ENCODE peak calls at places on chromosomes 2 and 18, in nine cellular contexts. One of them, this sample, is unnamed.

GRCh38 chr2:199488772-199489400 is 31.1 kb upstream of the SATB2 start:
- DNase-seq in skeletal muscle cell: peak; percentile 9
- DNase-seq in astrocyte of the spinal cord: peak; percentile 56
- DNase-seq in activated T-helper 1 cell treated with Interleukin-2 at 50 U/mL for 16 hours: no peak
- DNase-seq in neuronal stem cell: peak; percentile 57
- DNase-seq in Right ventricle myocardium superior: no peak
- DNase-seq in nucleus accumbens: peak; percentile 19
- DNase-seq in kidney: no peak
- DNase-seq in stimulated activated CD4-positive, alpha-beta T cell treated with anti-CD3 and anti-CD28 coated beads, Interleukin-2, amount 100 ng/mL, for 24 hours: peak; percentile 56
- DNase-seq in this sample: no peak

GRCh38 chr2:119283873-119284331 is 60.3 kb downstream of the STEAP3 start:
- DNase-seq in astrocyte of the spinal cord: peak; percentile 84
- DNase-seq in neuronal stem cell: no peak
- DNase-seq in activated T-helper 1 cell treated with Interleukin-2 at 50 U/mL for 16 hours: no peak
- DNase-seq in stimulated activated CD4-positive, alpha-beta T cell treated with anti-CD3 and anti-CD28 coated beads, Interleukin-2, amount 100 ng/mL, for 24 hours: no peak
- DNase-seq in kidney: peak; percentile 87
- DNase-seq in skeletal muscle cell: peak; percentile 73
- DNase-seq in Right ventricle myocardium superior: peak; percentile 73
- DNase-seq in nucleus accumbens: peak; percentile 36
- DNase-seq in this sample: peak; percentile 77

GRCh38 chr2:113263546-113263945 is 15.2 kb downstream of the PAX8 start:
- DNase-seq in skeletal muscle cell: no peak
- DNase-seq in kidney: no peak
- DNase-seq in astrocyte of the spinal cord: no peak
- DNase-seq in neuronal stem cell: no peak
- DNase-seq in stimulated activated CD4-positive, alpha-beta T cell treated with anti-CD3 and anti-CD28 coated beads, Interleukin-2, amount 100 ng/mL, for 24 hours: no peak
- DNase-seq in nucleus accumbens: no peak
- DNase-seq in Right ventricle myocardium superior: no peak
- DNase-seq in activated T-helper 1 cell treated with Interleukin-2 at 50 U/mL for 16 hours: no peak
- DNase-seq in this sample: no peak

GRCh38 chr2:61670591-61671503 is 132.7 kb upstream of the XPO1 start:
- DNase-seq in skeletal muscle cell: no peak
- DNase-seq in neuronal stem cell: no peak
- DNase-seq in Right ventricle myocardium superior: peak; percentile 66
- DNase-seq in activated T-helper 1 cell treated with Interleukin-2 at 50 U/mL for 16 hours: no peak
- DNase-seq in nucleus accumbens: peak; percentile 7
- DNase-seq in kidney: no peak
- DNase-seq in astrocyte of the spinal cord: peak; percentile 45
- DNase-seq in stimulated activated CD4-positive, alpha-beta T cell treated with anti-CD3 and anti-CD28 coated beads, Interleukin-2, amount 100 ng/mL, for 24 hours: no peak
- DNase-seq in this sample: no peak

GRCh38 chr2:235066895-235067294 is 115.1 kb downstream of the SH3BP4 start:
- DNase-seq in neuronal stem cell: peak; percentile 65
- DNase-seq in Right ventricle myocardium superior: no peak
- DNase-seq in kidney: no peak
- DNase-seq in stimulated activated CD4-positive, alpha-beta T cell treated with anti-CD3 and anti-CD28 coated beads, Interleukin-2, amount 100 ng/mL, for 24 hours: no peak
- DNase-seq in astrocyte of the spinal cord: no peak
- DNase-seq in skeletal muscle cell: no peak
- DNase-seq in nucleus accumbens: no peak
- DNase-seq in activated T-helper 1 cell treated with Interleukin-2 at 50 U/mL for 16 hours: no peak
- DNase-seq in this sample: no peak

GRCh38 chr2:150325656-150326055 is 161.8 kb downstream of the RND3 start:
- DNase-seq in activated T-helper 1 cell treated with Interleukin-2 at 50 U/mL for 16 hours: no peak
- DNase-seq in kidney: no peak
- DNase-seq in skeletal muscle cell: no peak
- DNase-seq in Right ventricle myocardium superior: no peak
- DNase-seq in stimulated activated CD4-positive, alpha-beta T cell treated with anti-CD3 and anti-CD28 coated beads, Interleukin-2, amount 100 ng/mL, for 24 hours: no peak
- DNase-seq in nucleus accumbens: no peak
- DNase-seq in neuronal stem cell: no peak
- DNase-seq in astrocyte of the spinal cord: no peak
- DNase-seq in this sample: no peak

GRCh38 chr2:14634885-14635871 is 2.7 kb downstream of the LRATD1 start:
- DNase-seq in activated T-helper 1 cell treated with Interleukin-2 at 50 U/mL for 16 hours: no peak
- DNase-seq in neuronal stem cell: peak; percentile 46
- DNase-seq in astrocyte of the spinal cord: peak; percentile 75
- DNase-seq in nucleus accumbens: peak; percentile 76
- DNase-seq in skeletal muscle cell: no peak
- DNase-seq in stimulated activated CD4-positive, alpha-beta T cell treated with anti-CD3 and anti-CD28 coated beads, Interleukin-2, amount 100 ng/mL, for 24 hours: no peak
- DNase-seq in Right ventricle myocardium superior: peak; percentile 72
- DNase-seq in kidney: peak; percentile 92
- DNase-seq in this sample: peak; percentile 77

GRCh38 chr2:192381082-192381481 is 186.3 kb upstream of the TMEFF2 start:
- DNase-seq in neuronal stem cell: no peak
- DNase-seq in nucleus accumbens: no peak
- DNase-seq in kidney: no peak
- DNase-seq in astrocyte of the spinal cord: no peak
- DNase-seq in skeletal muscle cell: no peak
- DNase-seq in activated T-helper 1 cell treated with Interleukin-2 at 50 U/mL for 16 hours: no peak
- DNase-seq in stimulated activated CD4-positive, alpha-beta T cell treated with anti-CD3 and anti-CD28 coated beads, Interleukin-2, amount 100 ng/mL, for 24 hours: no peak
- DNase-seq in Right ventricle myocardium superior: no peak
- DNase-seq in this sample: no peak

GRCh38 chr18:35127201-35127600 is 86.0 kb downstream of the MAPRE2 start:
- DNase-seq in skeletal muscle cell: no peak
- DNase-seq in stimulated activated CD4-positive, alpha-beta T cell treated with anti-CD3 and anti-CD28 coated beads, Interleukin-2, amount 100 ng/mL, for 24 hours: no peak
- DNase-seq in neuronal stem cell: no peak
- DNase-seq in astrocyte of the spinal cord: no peak
- DNase-seq in Right ventricle myocardium superior: no peak
- DNase-seq in nucleus accumbens: no peak
- DNase-seq in activated T-helper 1 cell treated with Interleukin-2 at 50 U/mL for 16 hours: no peak
- DNase-seq in kidney: no peak
- DNase-seq in this sample: no peak

GRCh38 chr2:16653799-16654198 is 11.8 kb downstream of the CYRIA start:
- DNase-seq in neuronal stem cell: no peak
- DNase-seq in Right ventricle myocardium superior: no peak
- DNase-seq in stimulated activated CD4-positive, alpha-beta T cell treated with anti-CD3 and anti-CD28 coated beads, Interleukin-2, amount 100 ng/mL, for 24 hours: no peak
- DNase-seq in activated T-helper 1 cell treated with Interleukin-2 at 50 U/mL for 16 hours: no peak
- DNase-seq in astrocyte of the spinal cord: no peak
- DNase-seq in nucleus accumbens: no peak
- DNase-seq in skeletal muscle cell: no peak
- DNase-seq in kidney: no peak
- DNase-seq in this sample: no peak

GRCh38 chr2:120246546-120247300 is 5.9 kb upstream of the RALB start:
- DNase-seq in kidney: no peak
- DNase-seq in activated T-helper 1 cell treated with Interleukin-2 at 50 U/mL for 16 hours: no peak
- DNase-seq in nucleus accumbens: no peak
- DNase-seq in stimulated activated CD4-positive, alpha-beta T cell treated with anti-CD3 and anti-CD28 coated beads, Interleukin-2, amount 100 ng/mL, for 24 hours: no peak
- DNase-seq in Right ventricle myocardium superior: no peak
- DNase-seq in astrocyte of the spinal cord: no peak
- DNase-seq in skeletal muscle cell: no peak
- DNase-seq in neuronal stem cell: no peak
- DNase-seq in this sample: no peak

GRCh38 chr2:71358931-71359671 is 27.5 kb downstream of the ZNF638 start:
- DNase-seq in activated T-helper 1 cell treated with Interleukin-2 at 50 U/mL for 16 hours: no peak
- DNase-seq in kidney: no peak
- DNase-seq in astrocyte of the spinal cord: peak; percentile 59
- DNase-seq in nucleus accumbens: no peak
- DNase-seq in skeletal muscle cell: peak; percentile 33
- DNase-seq in Right ventricle myocardium superior: no peak
- DNase-seq in neuronal stem cell: no peak
- DNase-seq in stimulated activated CD4-positive, alpha-beta T cell treated with anti-CD3 and anti-CD28 coated beads, Interleukin-2, amount 100 ng/mL, for 24 hours: no peak
- DNase-seq in this sample: no peak

GRCh38 chr18:37552296-37552695 is 13.3 kb downstream of the CELF4 start:
- DNase-seq in activated T-helper 1 cell treated with Interleukin-2 at 50 U/mL for 16 hours: no peak
- DNase-seq in Right ventricle myocardium superior: no peak
- DNase-seq in skeletal muscle cell: no peak
- DNase-seq in neuronal stem cell: no peak
- DNase-seq in kidney: no peak
- DNase-seq in astrocyte of the spinal cord: no peak
- DNase-seq in nucleus accumbens: no peak
- DNase-seq in stimulated activated CD4-positive, alpha-beta T cell treated with anti-CD3 and anti-CD28 coated beads, Interleukin-2, amount 100 ng/mL, for 24 hours: no peak
- DNase-seq in this sample: no peak

GRCh38 chr2:43326116-43326825 is 99.9 kb upstream of the ZFP36L2 start:
- DNase-seq in skeletal muscle cell: no peak
- DNase-seq in stimulated activated CD4-positive, alpha-beta T cell treated with anti-CD3 and anti-CD28 coated beads, Interleukin-2, amount 100 ng/mL, for 24 hours: no peak
- DNase-seq in Right ventricle myocardium superior: no peak
- DNase-seq in astrocyte of the spinal cord: no peak
- DNase-seq in neuronal stem cell: no peak
- DNase-seq in nucleus accumbens: no peak
- DNase-seq in kidney: no peak
- DNase-seq in activated T-helper 1 cell treated with Interleukin-2 at 50 U/mL for 16 hours: no peak
- DNase-seq in this sample: no peak

GRCh38 chr2:232365621-232366321 is 12.8 kb upstream of the ALPP start:
- DNase-seq in Right ventricle myocardium superior: no peak
- DNase-seq in skeletal muscle cell: no peak
- DNase-seq in astrocyte of the spinal cord: peak; percentile 19
- DNase-seq in nucleus accumbens: no peak
- DNase-seq in kidney: no peak
- DNase-seq in stimulated activated CD4-positive, alpha-beta T cell treated with anti-CD3 and anti-CD28 coated beads, Interleukin-2, amount 100 ng/mL, for 24 hours: no peak
- DNase-seq in activated T-helper 1 cell treated with Interleukin-2 at 50 U/mL for 16 hours: no peak
- DNase-seq in neuronal stem cell: no peak
- DNase-seq in this sample: no peak

GRCh38 chr2:178109813-178110212 is 2.4 kb upstream of the RBM45 start:
- DNase-seq in skeletal muscle cell: no peak
- DNase-seq in Right ventricle myocardium superior: no peak
- DNase-seq in kidney: no peak
- DNase-seq in astrocyte of the spinal cord: peak; percentile 56
- DNase-seq in nucleus accumbens: no peak
- DNase-seq in activated T-helper 1 cell treated with Interleukin-2 at 50 U/mL for 16 hours: no peak
- DNase-seq in neuronal stem cell: no peak
- DNase-seq in stimulated activated CD4-positive, alpha-beta T cell treated with anti-CD3 and anti-CD28 coated beads, Interleukin-2, amount 100 ng/mL, for 24 hours: no peak
- DNase-seq in this sample: no peak

GRCh38 chr2:94762600-94762999 is 108.6 kb upstream of the TEKT4 start:
- DNase-seq in skeletal muscle cell: no peak
- DNase-seq in astrocyte of the spinal cord: no peak
- DNase-seq in neuronal stem cell: no peak
- DNase-seq in kidney: no peak
- DNase-seq in nucleus accumbens: no peak
- DNase-seq in Right ventricle myocardium superior: no peak
- DNase-seq in stimulated activated CD4-positive, alpha-beta T cell treated with anti-CD3 and anti-CD28 coated beads, Interleukin-2, amount 100 ng/mL, for 24 hours: no peak
- DNase-seq in activated T-helper 1 cell treated with Interleukin-2 at 50 U/mL for 16 hours: no peak
- DNase-seq in this sample: no peak

GRCh38 chr2:152376968-152377367 is 42.0 kb downstream of the FMNL2 start:
- DNase-seq in astrocyte of the spinal cord: no peak
- DNase-seq in activated T-helper 1 cell treated with Interleukin-2 at 50 U/mL for 16 hours: no peak
- DNase-seq in neuronal stem cell: no peak
- DNase-seq in nucleus accumbens: no peak
- DNase-seq in skeletal muscle cell: no peak
- DNase-seq in stimulated activated CD4-positive, alpha-beta T cell treated with anti-CD3 and anti-CD28 coated beads, Interleukin-2, amount 100 ng/mL, for 24 hours: no peak
- DNase-seq in kidney: no peak
- DNase-seq in Right ventricle myocardium superior: no peak
- DNase-seq in this sample: no peak

GRCh38 chr2:75513616-75514170 is 47.0 kb downstream of the EVA1A start:
- DNase-seq in activated T-helper 1 cell treated with Interleukin-2 at 50 U/mL for 16 hours: no peak
- DNase-seq in kidney: no peak
- DNase-seq in neuronal stem cell: no peak
- DNase-seq in Right ventricle myocardium superior: no peak
- DNase-seq in astrocyte of the spinal cord: peak; percentile 35
- DNase-seq in nucleus accumbens: no peak
- DNase-seq in skeletal muscle cell: no peak
- DNase-seq in stimulated activated CD4-positive, alpha-beta T cell treated with anti-CD3 and anti-CD28 coated beads, Interleukin-2, amount 100 ng/mL, for 24 hours: no peak
- DNase-seq in this sample: no peak

GRCh38 chr2:97869722-97870346 is 125.9 kb downstream of the TMEM131 start:
- DNase-seq in Right ventricle myocardium superior: no peak
- DNase-seq in nucleus accumbens: no peak
- DNase-seq in neuronal stem cell: no peak
- DNase-seq in kidney: no peak
- DNase-seq in astrocyte of the spinal cord: no peak
- DNase-seq in skeletal muscle cell: no peak
- DNase-seq in stimulated activated CD4-positive, alpha-beta T cell treated with anti-CD3 and anti-CD28 coated beads, Interleukin-2, amount 100 ng/mL, for 24 hours: no peak
- DNase-seq in activated T-helper 1 cell treated with Interleukin-2 at 50 U/mL for 16 hours: no peak
- DNase-seq in this sample: no peak

GRCh38 chr2:237156131-237156856 is 70.6 kb downstream of the COPS8 start:
- DNase-seq in activated T-helper 1 cell treated with Interleukin-2 at 50 U/mL for 16 hours: no peak
- DNase-seq in kidney: no peak
- DNase-seq in nucleus accumbens: no peak
- DNase-seq in neuronal stem cell: no peak
- DNase-seq in stimulated activated CD4-positive, alpha-beta T cell treated with anti-CD3 and anti-CD28 coated beads, Interleukin-2, amount 100 ng/mL, for 24 hours: peak; percentile 55
- DNase-seq in Right ventricle myocardium superior: peak; percentile 68
- DNase-seq in astrocyte of the spinal cord: peak; percentile 95
- DNase-seq in skeletal muscle cell: peak; percentile 86
- DNase-seq in this sample: no peak

GRCh38 chr2:96867756-96868554 is 1.9 kb downstream of the SEMA4C start:
- DNase-seq in Right ventricle myocardium superior: no peak
- DNase-seq in stimulated activated CD4-positive, alpha-beta T cell treated with anti-CD3 and anti-CD28 coated beads, Interleukin-2, amount 100 ng/mL, for 24 hours: no peak
- DNase-seq in kidney: peak; percentile 77
- DNase-seq in activated T-helper 1 cell treated with Interleukin-2 at 50 U/mL for 16 hours: no peak
- DNase-seq in skeletal muscle cell: no peak
- DNase-seq in astrocyte of the spinal cord: peak; percentile 49
- DNase-seq in neuronal stem cell: no peak
- DNase-seq in nucleus accumbens: no peak
- DNase-seq in this sample: no peak

GRCh38 chr18:33052886-33053285 is 280.1 kb upstream of the KLHL14 start:
- DNase-seq in activated T-helper 1 cell treated with Interleukin-2 at 50 U/mL for 16 hours: no peak
- DNase-seq in skeletal muscle cell: no peak
- DNase-seq in stimulated activated CD4-positive, alpha-beta T cell treated with anti-CD3 and anti-CD28 coated beads, Interleukin-2, amount 100 ng/mL, for 24 hours: no peak
- DNase-seq in kidney: no peak
- DNase-seq in Right ventricle myocardium superior: no peak
- DNase-seq in neuronal stem cell: no peak
- DNase-seq in astrocyte of the spinal cord: no peak
- DNase-seq in nucleus accumbens: no peak
- DNase-seq in this sample: no peak

GRCh38 chr18:58144671-58145285 is 100.8 kb downstream of the NEDD4L start:
- DNase-seq in nucleus accumbens: no peak
- DNase-seq in neuronal stem cell: no peak
- DNase-seq in skeletal muscle cell: no peak
- DNase-seq in astrocyte of the spinal cord: no peak
- DNase-seq in stimulated activated CD4-positive, alpha-beta T cell treated with anti-CD3 and anti-CD28 coated beads, Interleukin-2, amount 100 ng/mL, for 24 hours: no peak
- DNase-seq in kidney: no peak
- DNase-seq in Right ventricle myocardium superior: no peak
- DNase-seq in activated T-helper 1 cell treated with Interleukin-2 at 50 U/mL for 16 hours: no peak
- DNase-seq in this sample: no peak

GRCh38 chr2:216741223-216741593 is 45.9 kb upstream of the IGFBP5 start:
- DNase-seq in nucleus accumbens: no peak
- DNase-seq in activated T-helper 1 cell treated with Interleukin-2 at 50 U/mL for 16 hours: no peak
- DNase-seq in astrocyte of the spinal cord: no peak
- DNase-seq in stimulated activated CD4-positive, alpha-beta T cell treated with anti-CD3 and anti-CD28 coated beads, Interleukin-2, amount 100 ng/mL, for 24 hours: no peak
- DNase-seq in neuronal stem cell: no peak
- DNase-seq in kidney: no peak
- DNase-seq in skeletal muscle cell: no peak
- DNase-seq in Right ventricle myocardium superior: no peak
- DNase-seq in this sample: no peak

GRCh38 chr2:64225491-64225890 is 81.3 kb upstream of the PELI1 start:
- DNase-seq in kidney: no peak
- DNase-seq in neuronal stem cell: no peak
- DNase-seq in skeletal muscle cell: no peak
- DNase-seq in activated T-helper 1 cell treated with Interleukin-2 at 50 U/mL for 16 hours: no peak
- DNase-seq in nucleus accumbens: no peak
- DNase-seq in astrocyte of the spinal cord: peak; percentile 30
- DNase-seq in Right ventricle myocardium superior: no peak
- DNase-seq in stimulated activated CD4-positive, alpha-beta T cell treated with anti-CD3 and anti-CD28 coated beads, Interleukin-2, amount 100 ng/mL, for 24 hours: no peak
- DNase-seq in this sample: no peak

GRCh38 chr18:3481696-3482210 is 31.8 kb downstream of the TGIF1 start:
- DNase-seq in activated T-helper 1 cell treated with Interleukin-2 at 50 U/mL for 16 hours: no peak
- DNase-seq in Right ventricle myocardium superior: no peak
- DNase-seq in stimulated activated CD4-positive, alpha-beta T cell treated with anti-CD3 and anti-CD28 coated beads, Interleukin-2, amount 100 ng/mL, for 24 hours: peak; percentile 28
- DNase-seq in astrocyte of the spinal cord: no peak
- DNase-seq in kidney: no peak
- DNase-seq in nucleus accumbens: no peak
- DNase-seq in skeletal muscle cell: no peak
- DNase-seq in neuronal stem cell: no peak
- DNase-seq in this sample: no peak

GRCh38 chr2:99354060-99354459 is 16.9 kb downstream of the EIF5B start:
- DNase-seq in astrocyte of the spinal cord: no peak
- DNase-seq in Right ventricle myocardium superior: no peak
- DNase-seq in neuronal stem cell: no peak
- DNase-seq in stimulated activated CD4-positive, alpha-beta T cell treated with anti-CD3 and anti-CD28 coated beads, Interleukin-2, amount 100 ng/mL, for 24 hours: no peak
- DNase-seq in skeletal muscle cell: no peak
- DNase-seq in kidney: no peak
- DNase-seq in nucleus accumbens: no peak
- DNase-seq in activated T-helper 1 cell treated with Interleukin-2 at 50 U/mL for 16 hours: no peak
- DNase-seq in this sample: no peak

GRCh38 chr18:34153711-34154110 is 71.0 kb downstream of the NOL4 start:
- DNase-seq in neuronal stem cell: no peak
- DNase-seq in activated T-helper 1 cell treated with Interleukin-2 at 50 U/mL for 16 hours: no peak
- DNase-seq in kidney: no peak
- DNase-seq in skeletal muscle cell: no peak
- DNase-seq in nucleus accumbens: no peak
- DNase-seq in astrocyte of the spinal cord: peak; percentile 28
- DNase-seq in stimulated activated CD4-positive, alpha-beta T cell treated with anti-CD3 and anti-CD28 coated beads, Interleukin-2, amount 100 ng/mL, for 24 hours: no peak
- DNase-seq in Right ventricle myocardium superior: no peak
- DNase-seq in this sample: no peak

GRCh38 chr2:31729442-31730092 is 148.8 kb upstream of the SRD5A2 start:
- DNase-seq in neuronal stem cell: no peak
- DNase-seq in astrocyte of the spinal cord: no peak
- DNase-seq in nucleus accumbens: no peak
- DNase-seq in activated T-helper 1 cell treated with Interleukin-2 at 50 U/mL for 16 hours: no peak
- DNase-seq in Right ventricle myocardium superior: no peak
- DNase-seq in kidney: no peak
- DNase-seq in skeletal muscle cell: peak; percentile 1
- DNase-seq in stimulated activated CD4-positive, alpha-beta T cell treated with anti-CD3 and anti-CD28 coated beads, Interleukin-2, amount 100 ng/mL, for 24 hours: no peak
- DNase-seq in this sample: no peak

GRCh38 chr2:232265329-232265728 is 113.2 kb upstream of the ALPP start:
- DNase-seq in activated T-helper 1 cell treated with Interleukin-2 at 50 U/mL for 16 hours: no peak
- DNase-seq in stimulated activated CD4-positive, alpha-beta T cell treated with anti-CD3 and anti-CD28 coated beads, Interleukin-2, amount 100 ng/mL, for 24 hours: no peak
- DNase-seq in Right ventricle myocardium superior: no peak
- DNase-seq in kidney: no peak
- DNase-seq in skeletal muscle cell: no peak
- DNase-seq in astrocyte of the spinal cord: no peak
- DNase-seq in neuronal stem cell: no peak
- DNase-seq in nucleus accumbens: no peak
- DNase-seq in this sample: no peak

This sample was measured in lower lobe of right lung.